ENCODE peak calls at places on chromosomes 6 and 20, in six cellular contexts. F, E, T, Y, C and N are unnamed samples.

GRCh38 chr6:39770476-39770875 is 21.7 kb upstream of the DAAM2 start:
- DNase-seq in E (no peak), C (no peak), F (no peak), Y (no peak), T (no peak), N (no peak)

GRCh38 chr6:68240731-68241130 is 394.4 kb upstream of the ADGRB3 start:
- DNase-seq in F (no peak), C (no peak), E (no peak), T (no peak), Y (no peak), N (no peak)

GRCh38 chr6:110949679-110950285 is 8.7 kb upstream of the GTF3C6 start:
- DNase-seq in Y (peak; percentile 58), C (peak; percentile 12), T (no peak), E (peak; percentile 56), F (peak; percentile 41), N (peak; percentile 78)

GRCh38 chr6:57262901-57263694 is 41.0 kb upstream of the RAB23 start:
- DNase-seq in E (no peak), Y (no peak), T (peak; percentile 49), F (peak; percentile 52), C (no peak), N (no peak)

GRCh38 chr6:17032595-17033591 is 69.0 kb upstream of the STMND1 start:
- DNase-seq in Y (peak; percentile 82), F (peak; percentile 95), T (peak; percentile 89), C (no peak), E (peak; percentile 46), N (no peak)

GRCh38 chr6:43627008-43627825 is 1.8 kb downstream of the GTPBP2 start:
- DNase-seq in F (peak; percentile 92), T (peak; percentile 89), C (peak; percentile 78), E (peak; percentile 93), Y (peak; percentile 91), N (no peak)

GRCh38 chr6:140083375-140083774 is 708.9 kb upstream of the CITED2 start:
- DNase-seq in T (no peak), Y (no peak), C (no peak), F (no peak), E (no peak), N (no peak)

GRCh38 chr6:40348591-40348990 is 238.6 kb downstream of the LRFN2 start:
- DNase-seq in Y (no peak), F (no peak), E (no peak), C (no peak), T (no peak), N (no peak)

GRCh38 chr6:35624341-35625070 is 64.2 kb downstream of the FKBP5 start:
- DNase-seq in Y (no peak), C (no peak), T (no peak), E (peak; percentile 43), F (peak; percentile 42), N (peak; percentile 50)

DNA sequence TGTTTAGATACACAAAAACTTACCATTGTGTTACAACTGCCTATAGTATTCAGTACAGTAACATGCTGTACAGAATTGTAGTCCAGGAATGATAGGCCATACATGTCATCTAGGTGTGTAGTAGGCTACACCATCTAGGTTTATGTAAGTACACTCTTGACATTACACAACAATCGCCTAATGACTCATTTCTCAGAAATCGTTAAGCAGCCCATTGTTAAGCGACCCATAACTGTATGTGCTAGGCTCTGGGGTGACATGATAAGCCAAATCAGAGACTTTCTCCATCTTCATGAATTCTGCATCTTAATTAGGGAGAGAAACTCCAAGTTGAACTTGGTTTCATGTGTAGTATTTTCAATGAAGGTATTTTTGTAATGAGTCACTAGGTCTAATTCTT is 17.2 kb downstream of the STK35 start:
- DNase-seq in C (no peak), T (peak; percentile 60), E (peak; percentile 58), Y (no peak), F (no peak), N (no peak)
- H3K79me2 ChIP-seq in C (peaks cover 97% of the 10 kb centered on the region), T (peaks cover 96% of the 10 kb centered on the region), E (peaks cover 100% of the 10 kb centered on the region), Y (peaks cover 100% of the 10 kb centered on the region), F (peaks cover 88% of the 10 kb centered on the region), N (peaks cover 6% of the 10 kb centered on the region)

DNA sequence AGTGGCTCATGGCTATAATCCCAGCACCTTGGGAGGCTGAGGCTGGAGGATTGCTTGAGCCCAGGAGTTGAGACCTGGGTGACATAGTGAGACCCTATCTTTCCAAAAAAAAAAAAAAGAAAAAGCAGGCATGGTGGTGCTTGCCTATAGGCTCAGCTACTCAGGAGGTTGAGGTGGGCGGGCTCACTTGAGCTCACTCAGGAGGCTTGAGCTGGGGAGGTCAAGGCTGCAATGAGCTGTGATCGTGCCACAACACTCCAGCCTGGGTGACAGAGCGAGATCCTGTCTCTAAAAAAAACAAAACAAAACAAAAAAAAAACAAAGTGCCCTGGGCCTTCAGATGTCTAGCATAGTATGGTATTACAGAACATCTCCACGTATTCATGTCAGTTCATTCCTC is 42.9 kb downstream of the ZFAND3 start:
- DNase-seq in C (no peak), T (no peak), F (no peak), E (no peak), Y (no peak), N (no peak)
- H4K20me1 ChIP-seq in C (peaks cover 4% of the 10 kb centered on the region), T (peaks cover 7% of the 10 kb centered on the region), F (peaks cover 14% of the 10 kb centered on the region), E (peaks cover 75% of the 10 kb centered on the region), Y (peaks cover 97% of the 10 kb centered on the region), N (peaks cover 80% of the 10 kb centered on the region)

GRCh38 chr20:62244644-62245108 is 6.4 kb downstream of the OSBPL2 start:
- DNase-seq in Y (no peak), E (no peak), T (no peak), C (no peak), F (no peak), N (no peak)
- H3K79me2 ChIP-seq in Y (peaks cover 100% of the 10 kb centered on the region), E (peaks cover 99% of the 10 kb centered on the region), T (peaks cover 94% of the 10 kb centered on the region), C (peaks cover 21% of the 10 kb centered on the region), F (peaks cover 3% of the 10 kb centered on the region), N (peaks cover 80% of the 10 kb centered on the region)

GRCh38 chr6:134063121-134063965 is 10.9 kb upstream of the SLC2A12 start:
- DNase-seq in F (no peak), Y (no peak), T (no peak), E (no peak), C (no peak), N (no peak)
- H4K20me1 ChIP-seq in F (no peaks in the 10 kb centered on the region), Y (no peaks in the 10 kb centered on the region), T (no peaks in the 10 kb centered on the region), E (no peaks in the 10 kb centered on the region), C (no peaks in the 10 kb centered on the region), N (no peaks in the 10 kb centered on the region)

GRCh38 chr6:158570681-158570962 is 10.7 kb downstream of the TMEM181 start:
- DNase-seq in C (no peak), T (no peak), Y (no peak), E (no peak), F (no peak), N (no peak)
- H3K79me2 ChIP-seq in C (peaks cover 86% of the 10 kb centered on the region), T (peaks cover 95% of the 10 kb centered on the region), Y (peaks cover 81% of the 10 kb centered on the region), E (peaks cover 85% of the 10 kb centered on the region), F (peaks cover 64% of the 10 kb centered on the region), N (peaks cover 83% of the 10 kb centered on the region)

GRCh38 chr6:90072501-90072900 is 178.2 kb downstream of the GJA10 start:
- DNase-seq in C (no peak), F (no peak), Y (no peak), E (no peak), T (peak; percentile 19), N (no peak)

GRCh38 chr6:90065173-90065572 is 170.9 kb downstream of the GJA10 start:
- DNase-seq in T (no peak), E (no peak), F (no peak), C (no peak), Y (no peak), N (peak; percentile 5)

GRCh38 chr6:90068264-90068663 is 174.0 kb downstream of the GJA10 start:
- DNase-seq in C (peak; percentile 53), F (peak; percentile 22), T (peak; percentile 67), E (no peak), Y (peak; percentile 53), N (no peak)

GRCh38 chr6:90066715-90067114 is 172.4 kb downstream of the GJA10 start:
- DNase-seq in T (no peak), Y (no peak), F (no peak), C (no peak), E (no peak), N (peak; percentile 14)

GRCh38 chr6:90068835-90069478 is 174.7 kb downstream of the GJA10 start:
- DNase-seq in T (no peak), E (no peak), C (no peak), F (no peak), Y (no peak), N (no peak)
- H4K20me1 ChIP-seq in T (no peaks in the 10 kb centered on the region), E (no peaks in the 10 kb centered on the region), C (no peaks in the 10 kb centered on the region), F (no peaks in the 10 kb centered on the region), Y (no peaks in the 10 kb centered on the region), N (no peaks in the 10 kb centered on the region)